ENCODE peak calls at places on chromosomes 13 and 19, in five cellular contexts. One of them, this sample, is unnamed.

GRCh38 chr13:43911871-43912270 is 32.2 kb downstream of the LACC1 start:
- DNase-seq in K562: no peak
- DNase-seq in H1: no peak
- DNase-seq in HepG2: no peak
- DNase-seq in GM12878: no peak
- DNase-seq in this sample: no peak

GRCh38 chr19:44552324-44552723 is 22.8 kb upstream of the CEACAM20 start:
- DNase-seq in K562: peak
- DNase-seq in HepG2: peak
- DNase-seq in GM12878: no peak
- DNase-seq in H1: peak
- DNase-seq in this sample: peak

GRCh38 chr19:18478545-18479311 is 40.8 kb upstream of the ISYNA1 start:
- DNase-seq in K562: no peak
- DNase-seq in GM12878: peak
- DNase-seq in HepG2: peak
- DNase-seq in H1: no peak
- DNase-seq in this sample: no peak

GRCh38 chr13:73585236-73585635 is 526.4 kb downstream of the KLF5 start:
- DNase-seq in HepG2: no peak
- DNase-seq in K562: no peak
- DNase-seq in GM12878: no peak
- DNase-seq in H1: no peak
- DNase-seq in this sample: no peak

GRCh38 chr19:2282062-2282861 is at the start of gene PEAK3:
- DNase-seq in GM12878: no peak
- DNase-seq in H1: peak
- DNase-seq in HepG2: no peak
- DNase-seq in K562: peak
- DNase-seq in this sample: no peak

GRCh38 chr13:109700176-109700575 is 86.2 kb downstream of the IRS2 start:
- DNase-seq in H1: no peak
- DNase-seq in HepG2: no peak
- DNase-seq in K562: peak
- DNase-seq in GM12878: no peak
- DNase-seq in this sample: no peak

GRCh38 chr19:58476498-58477015 is 405 bp downstream of the ZNF446 start:
- DNase-seq in H1: no peak
- DNase-seq in HepG2: peak
- DNase-seq in K562: peak
- DNase-seq in GM12878: no peak
- DNase-seq in this sample: no peak

GRCh38 chr19:9917322-9917721 is 19.0 kb downstream of the OLFM2 start:
- DNase-seq in K562: peak
- DNase-seq in H1: no peak
- DNase-seq in HepG2: peak
- DNase-seq in GM12878: no peak
- DNase-seq in this sample: peak

GRCh38 chr19:50500060-50500752 is 10.8 kb downstream of the JOSD2 start:
- DNase-seq in H1: peak
- DNase-seq in HepG2: no peak
- DNase-seq in K562: peak
- DNase-seq in GM12878: no peak
- DNase-seq in this sample: no peak

GRCh38 chr19:31648347-31648746 is 299.1 kb upstream of the TSHZ3 start:
- DNase-seq in HepG2: no peak
- DNase-seq in GM12878: no peak
- DNase-seq in K562: no peak
- DNase-seq in H1: no peak
- DNase-seq in this sample: no peak

GRCh38 chr13:46801831-46802230 is 4.9 kb upstream of the ESD start:
- DNase-seq in HepG2: no peak
- DNase-seq in K562: no peak
- DNase-seq in H1: no peak
- DNase-seq in GM12878: no peak
- DNase-seq in this sample: no peak

GRCh38 chr13:95624020-95624419 is 20.5 kb downstream of the DZIP1 start:
- DNase-seq in H1: peak
- DNase-seq in HepG2: peak
- DNase-seq in GM12878: no peak
- DNase-seq in K562: peak
- DNase-seq in this sample: peak

GRCh38 chr19:7916137-7916907 is 1.7 kb downstream of the TGFBR3L start:
- DNase-seq in HepG2: no peak
- DNase-seq in K562: no peak
- DNase-seq in H1: peak
- DNase-seq in GM12878: no peak
- DNase-seq in this sample: no peak

GRCh38 chr13:31093145-31093885 is 68.4 kb downstream of the HSPH1 start:
- DNase-seq in GM12878: no peak
- DNase-seq in HepG2: no peak
- DNase-seq in H1: no peak
- DNase-seq in K562: no peak
- DNase-seq in this sample: no peak

GRCh38 chr13:79451500-79451962 is 29.4 kb upstream of the NDFIP2 start:
- DNase-seq in GM12878: peak
- DNase-seq in K562: peak
- DNase-seq in HepG2: no peak
- DNase-seq in H1: no peak
- DNase-seq in this sample: no peak

GRCh38 chr13:100394005-100394695 is 194.4 kb downstream of the GGACT start:
- DNase-seq in H1: no peak
- DNase-seq in HepG2: no peak
- DNase-seq in K562: no peak
- DNase-seq in GM12878: peak
- DNase-seq in this sample: peak

GRCh38 chr19:52590728-52591127 is 20.6 kb downstream of the ZNF701 start:
- DNase-seq in H1: no peak
- DNase-seq in GM12878: no peak
- DNase-seq in HepG2: no peak
- DNase-seq in K562: no peak
- DNase-seq in this sample: no peak

GRCh38 chr13:99196466-99197256 is 4.0 kb upstream of the UBAC2 start:
- DNase-seq in HepG2: no peak
- DNase-seq in GM12878: no peak
- DNase-seq in H1: no peak
- DNase-seq in K562: no peak
- DNase-seq in this sample: peak

GRCh38 chr19:21474671-21475181 is 30.7 kb upstream of the ZNF429 start:
- DNase-seq in HepG2: no peak
- DNase-seq in GM12878: no peak
- DNase-seq in H1: no peak
- DNase-seq in K562: no peak
- DNase-seq in this sample: no peak

GRCh38 chr19:50932018-50932689 is 20.7 kb downstream of the KLK5 start:
- DNase-seq in H1: no peak
- DNase-seq in GM12878: no peak
- DNase-seq in K562: no peak
- DNase-seq in HepG2: no peak
- DNase-seq in this sample: peak

GRCh38 chr19:7902796-7903243 is 857 bp upstream of the MAP2K7 start:
- DNase-seq in HepG2: no peak
- DNase-seq in K562: no peak
- DNase-seq in GM12878: no peak
- DNase-seq in H1: no peak
- DNase-seq in this sample: no peak

GRCh38 chr13:50635504-50635903 is 208.0 kb downstream of the DLEU7 start:
- DNase-seq in GM12878: peak
- DNase-seq in H1: no peak
- DNase-seq in HepG2: no peak
- DNase-seq in K562: no peak
- DNase-seq in this sample: no peak

GRCh38 chr13:38180100-38180499 is 169.6 kb upstream of the UFM1 start:
- DNase-seq in GM12878: no peak
- DNase-seq in K562: no peak
- DNase-seq in HepG2: no peak
- DNase-seq in H1: no peak
- DNase-seq in this sample: no peak

GRCh38 chr13:111792956-111793355 is 274.0 kb upstream of the SOX1 start:
- DNase-seq in K562: no peak
- DNase-seq in GM12878: no peak
- DNase-seq in H1: peak
- DNase-seq in HepG2: no peak
- DNase-seq in this sample: no peak

GRCh38 chr13:46469064-46469463 is 82.0 kb upstream of the RUBCNL start:
- DNase-seq in GM12878: no peak
- DNase-seq in HepG2: no peak
- DNase-seq in K562: no peak
- DNase-seq in H1: no peak
- DNase-seq in this sample: no peak

GRCh38 chr13:96532804-96533203 is 442.9 kb downstream of the HS6ST3 start:
- DNase-seq in H1: no peak
- DNase-seq in HepG2: no peak
- DNase-seq in K562: no peak
- DNase-seq in GM12878: no peak
- DNase-seq in this sample: no peak

GRCh38 chr19:31659897-31660210 is 310.6 kb upstream of the TSHZ3 start:
- DNase-seq in K562: no peak
- DNase-seq in HepG2: no peak
- DNase-seq in GM12878: no peak
- DNase-seq in H1: no peak
- DNase-seq in this sample: no peak

GRCh38 chr19:17337675-17338439 is 504 bp downstream of the GTPBP3 start:
- DNase-seq in GM12878: no peak
- DNase-seq in H1: peak
- DNase-seq in HepG2: no peak
- DNase-seq in K562: peak
- DNase-seq in this sample: no peak
- TF ChIP-seq ZNF274 in GM12878: no peak
- TF ChIP-seq ZNF274 in H1: no peak
- TF ChIP-seq ZNF274 in HepG2: no peak
- TF ChIP-seq ZNF274 in K562: no peak
- TF ChIP-seq ZNF274 in this sample: no peak

GRCh38 chr13:102328909-102329308 is 72.9 kb downstream of the FGF14 start:
- DNase-seq in H1: no peak
- DNase-seq in GM12878: no peak
- DNase-seq in HepG2: no peak
- DNase-seq in K562: no peak
- DNase-seq in this sample: no peak

GRCh38 chr13:102333320-102334181 is 68.3 kb downstream of the FGF14 start:
- DNase-seq in GM12878: no peak
- DNase-seq in K562: no peak
- DNase-seq in HepG2: no peak
- DNase-seq in H1: no peak
- DNase-seq in this sample: no peak
- TF ChIP-seq ATF3 in GM12878: no peak
- TF ChIP-seq ATF3 in K562: no peak
- TF ChIP-seq ATF3 in HepG2: no peak
- TF ChIP-seq ATF3 in H1: no peak
- TF ChIP-seq ATF3 in this sample: no peak

GRCh38 chr13:45046445-45046844 is 57.1 kb downstream of the GPALPP1 start:
- DNase-seq in K562: no peak
- DNase-seq in GM12878: no peak
- DNase-seq in H1: no peak
- DNase-seq in HepG2: no peak
- DNase-seq in this sample: no peak
- TF ChIP-seq ZNF274 in K562: no peak
- TF ChIP-seq ZNF274 in GM12878: no peak
- TF ChIP-seq ZNF274 in H1: no peak
- TF ChIP-seq ZNF274 in HepG2: no peak
- TF ChIP-seq ZNF274 in this sample: no peak

GRCh38 chr13:51921790-51922740 is 60.3 kb downstream of the CCDC70 start:
- DNase-seq in HepG2: no peak
- DNase-seq in K562: peak
- DNase-seq in H1: no peak
- DNase-seq in GM12878: no peak
- DNase-seq in this sample: no peak
- TF ChIP-seq ATF3 in HepG2: no peak
- TF ChIP-seq ATF3 in K562: no peak
- TF ChIP-seq ATF3 in H1: no peak
- TF ChIP-seq ATF3 in GM12878: no peak
- TF ChIP-seq ATF3 in this sample: no peak

GRCh38 chr13:33134213-33134612 is 118.0 kb downstream of the KL start:
- DNase-seq in GM12878: no peak
- DNase-seq in K562: no peak
- DNase-seq in HepG2: no peak
- DNase-seq in H1: no peak
- DNase-seq in this sample: no peak

GRCh38 chr13:33135097-33135496 is 118.9 kb downstream of the KL start:
- DNase-seq in H1: no peak
- DNase-seq in K562: no peak
- DNase-seq in HepG2: no peak
- DNase-seq in GM12878: peak
- DNase-seq in this sample: no peak

GRCh38 chr13:33129886-33130285 is 113.7 kb downstream of the KL start:
- DNase-seq in GM12878: no peak
- DNase-seq in K562: no peak
- DNase-seq in H1: no peak
- DNase-seq in HepG2: no peak
- DNase-seq in this sample: no peak

GRCh38 chr13:33129094-33129832 is 113.0 kb downstream of the KL start:
- DNase-seq in H1: no peak
- DNase-seq in GM12878: no peak
- DNase-seq in HepG2: no peak
- DNase-seq in K562: no peak
- DNase-seq in this sample: no peak

GRCh38 chr13:33132644-33133440 is 116.6 kb downstream of the KL start:
- DNase-seq in K562: no peak
- DNase-seq in GM12878: no peak
- DNase-seq in H1: no peak
- DNase-seq in HepG2: no peak
- DNase-seq in this sample: no peak
- TF ChIP-seq ZNF274 in K562: no peak
- TF ChIP-seq ZNF274 in GM12878: no peak
- TF ChIP-seq ZNF274 in H1: no peak
- TF ChIP-seq ZNF274 in HepG2: no peak
- TF ChIP-seq ZNF274 in this sample: no peak

GRCh38 chr13:75411924-75412537 is 69.9 kb downstream of the TBC1D4 start:
- DNase-seq in GM12878: no peak
- DNase-seq in K562: no peak
- DNase-seq in H1: no peak
- DNase-seq in HepG2: peak
- DNase-seq in this sample: no peak

GRCh38 chr13:75414036-75414827 is 67.7 kb downstream of the TBC1D4 start:
- DNase-seq in H1: no peak
- DNase-seq in HepG2: no peak
- DNase-seq in GM12878: no peak
- DNase-seq in K562: no peak
- DNase-seq in this sample: no peak

GRCh38 chr13:75407998-75408397 is 74.0 kb downstream of the TBC1D4 start:
- DNase-seq in HepG2: no peak
- DNase-seq in H1: no peak
- DNase-seq in K562: no peak
- DNase-seq in GM12878: no peak
- DNase-seq in this sample: no peak

GRCh38 chr13:75407473-75407872 is 74.5 kb downstream of the TBC1D4 start:
- DNase-seq in GM12878: no peak
- DNase-seq in HepG2: no peak
- DNase-seq in K562: no peak
- DNase-seq in H1: no peak
- DNase-seq in this sample: no peak

DNA sequence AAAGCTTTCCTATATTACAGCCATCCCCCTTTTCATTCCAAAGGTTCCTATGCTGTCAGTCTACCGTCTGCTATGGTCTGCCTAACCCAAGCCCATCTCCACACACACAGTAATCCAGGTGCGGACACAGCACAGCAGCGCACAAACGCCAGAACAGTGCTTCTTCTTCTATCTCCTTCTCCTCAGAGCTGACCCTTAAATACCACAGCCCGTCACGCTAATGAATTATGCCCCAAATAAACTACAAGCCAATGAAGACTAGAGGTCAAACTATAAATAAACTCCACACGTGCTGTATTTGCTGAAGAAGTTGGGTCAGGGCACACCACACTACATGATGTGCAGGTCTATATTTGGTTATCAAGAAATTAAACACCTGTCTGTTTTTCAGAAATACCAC is 71.8 kb downstream of the TBC1D4 start:
- DNase-seq in GM12878: no peak
- DNase-seq in HepG2: no peak
- DNase-seq in H1: no peak
- DNase-seq in K562: no peak
- DNase-seq in this sample: no peak
- TF ChIP-seq ATF3 in GM12878: no peak
- TF ChIP-seq ATF3 in HepG2: no peak
- TF ChIP-seq ATF3 in H1: no peak
- TF ChIP-seq ATF3 in K562: no peak
- TF ChIP-seq ATF3 in this sample: no peak